ENCODE peak calls at places on chromosomes 13 and 19, in six cellular contexts. F, X, T, O, B and G are unnamed samples.

GRCh38 chr13:42807866-42808265 is 26.5 kb downstream of the FAM216B start:
- DNase-seq in F (peak; percentile 43), X (no peak), T (no peak), O (no peak), B (no peak), G (no peak)

GRCh38 chr19:38224014-38224862 is at the start of gene DPF1:
- DNase-seq in F (peak; percentile 69), X (peak; percentile 50), T (peak; percentile 59), O (peak; percentile 93), B (no peak), G (peak; percentile 97)

GRCh38 chr19:2381151-2381822 is 21.2 kb downstream of the TMPRSS9 start:
- DNase-seq in F (peak; percentile 84), X (no peak), T (no peak), O (no peak), B (no peak), G (no peak)

GRCh38 chr13:31225998-31226675 is 26.4 kb downstream of the B3GLCT start:
- DNase-seq in F (no peak), X (no peak), T (no peak), O (peak; percentile 28), B (no peak), G (no peak)

GRCh38 chr13:53104120-53104519 is 75.5 kb downstream of the OLFM4 start:
- DNase-seq in F (no peak), X (no peak), T (no peak), O (no peak), B (no peak), G (no peak)

GRCh38 chr19:41233748-41234240 is 14.8 kb downstream of the AXL start:
- DNase-seq in F (no peak), X (no peak), T (no peak), O (no peak), B (no peak), G (no peak)

GRCh38 chr13:96091164-96091931 is 1.4 kb downstream of the HS6ST3 start:
- DNase-seq in F (peak; percentile 5), X (peak; percentile 23), T (peak; percentile 24), O (peak; percentile 26), B (peak; percentile 49), G (peak; percentile 36)

GRCh38 chr13:30700364-30700763 is 35.0 kb upstream of the ALOX5AP start:
- DNase-seq in F (no peak), X (no peak), T (no peak), O (no peak), B (no peak), G (no peak)

GRCh38 chr19:6723108-6723618 is 2.7 kb upstream of the C3 start:
- DNase-seq in F (peak; percentile 52), X (no peak), T (no peak), O (no peak), B (peak; percentile 78), G (no peak)

GRCh38 chr13:33099860-33100259 is 83.6 kb downstream of the KL start:
- DNase-seq in F (no peak), X (no peak), T (no peak), O (no peak), B (no peak), G (no peak)

GRCh38 chr13:83752141-83752540 is 130.1 kb downstream of the SLITRK1 start:
- DNase-seq in F (peak; percentile 73), X (no peak), T (no peak), O (no peak), B (no peak), G (no peak)

GRCh38 chr13:54965881-54966280 is 1937.3 kb downstream of the OLFM4 start:
- DNase-seq in F (peak; percentile 6), X (no peak), T (no peak), O (no peak), B (no peak), G (no peak)
- TF ChIP-seq CTCF in F (no peak), X (no peak), T (no peak), O (no peak), B (no peak), G (no peak)

DNA sequence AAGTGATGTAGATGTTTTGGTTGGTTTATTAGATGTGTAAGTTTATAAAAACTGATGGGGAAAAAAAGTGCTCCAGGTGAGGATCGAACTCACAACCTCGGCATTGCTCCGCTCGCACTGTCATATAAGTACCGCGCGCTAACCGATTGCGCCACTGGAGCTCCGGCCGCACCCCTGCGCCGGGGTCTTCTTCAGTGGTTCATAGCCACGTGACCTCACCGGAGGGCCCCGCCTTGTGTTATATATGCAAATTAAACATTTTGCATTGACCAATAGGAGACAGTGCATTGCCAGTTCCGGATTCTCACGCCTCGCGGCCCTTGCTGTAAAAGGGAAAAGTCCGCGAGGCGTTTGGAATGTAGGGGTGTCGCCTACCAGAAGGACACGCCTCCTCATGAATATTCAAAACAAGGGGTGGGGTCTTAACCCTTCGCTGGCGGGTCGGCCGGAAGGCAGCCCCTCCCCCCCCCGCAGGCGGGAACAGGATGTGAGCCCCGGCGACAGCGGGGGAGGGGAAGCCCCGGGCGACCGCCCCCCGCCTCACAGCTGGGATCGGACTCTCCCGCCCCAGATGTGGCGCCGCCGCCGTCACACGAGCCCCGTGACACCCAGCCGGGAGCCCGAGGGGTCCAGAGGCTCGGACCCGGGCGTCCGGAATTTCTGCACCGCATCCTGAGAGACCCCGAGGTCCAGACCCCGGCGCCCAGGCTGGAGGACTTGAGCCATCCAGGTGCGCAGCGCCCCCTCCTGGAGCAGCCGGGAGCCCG is at the start of gene PLEKHG2:
- DNase-seq in F (peak; percentile 99), X (peak; percentile 94), T (peak; percentile 98), O (peak; percentile 98), B (peak; percentile 96), G (peak; percentile 99)
- TF ChIP-seq CTCF in F (peak; percentile 67), X (peak; percentile 68), T (peak; percentile 79), O (peak; percentile 91), B (peak; percentile 82), G (peak; percentile 54)

GRCh38 chr19:4624733-4625362 is 14.5 kb upstream of the TNFAIP8L1 start:
- DNase-seq in F (no peak), X (no peak), T (no peak), O (no peak), B (no peak), G (no peak)
- TF ChIP-seq CTCF in F (no peak), X (no peak), T (no peak), O (no peak), B (peak; percentile 27), G (peak; percentile 33)

GRCh38 chr13:61029064-61029463 is 386.6 kb downstream of the PCDH20 start:
- DNase-seq in F (no peak), X (no peak), T (no peak), O (no peak), B (no peak), G (no peak)
- TF ChIP-seq CTCF in F (no peak), X (no peak), T (no peak), O (no peak), B (no peak), G (no peak)

GRCh38 chr13:110712849-110713641 is 455 bp upstream of the ING1 start:
- DNase-seq in F (peak; percentile 99), X (peak; percentile 100), T (peak; percentile 99), O (peak; percentile 99), B (peak; percentile 99), G (peak; percentile 97)

GRCh38 chr13:110714798-110715394 is 1.4 kb downstream of the ING1 start:
- DNase-seq in F (peak; percentile 41), X (peak; percentile 70), T (peak; percentile 78), O (peak; percentile 53), B (peak; percentile 81), G (no peak)

GRCh38 chr13:110715395-110716234 is 2.1 kb downstream of the ING1 start:
- DNase-seq in F (peak; percentile 100), X (peak; percentile 97), T (peak; percentile 98), O (peak; percentile 97), B (peak; percentile 99), G (peak; percentile 98)

GRCh38 chr13:110713642-110713952 is at the start of gene ING1:
- DNase-seq in F (no peak), X (no peak), T (no peak), O (no peak), B (no peak), G (no peak)

GRCh38 chr13:110713981-110714797 is 689 bp downstream of the ING1 start:
- DNase-seq in F (peak; percentile 52), X (peak; percentile 53), T (peak; percentile 74), O (peak; percentile 52), B (peak; percentile 73), G (peak; percentile 70)
- TF ChIP-seq CTCF in F (no peak), X (no peak), T (no peak), O (no peak), B (no peak), G (no peak)

GRCh38 chr13:25018729-25019115 is 77.2 kb upstream of the PABPC3 start:
- DNase-seq in F (no peak), X (no peak), T (peak; percentile 53), O (no peak), B (no peak), G (no peak)
- TF ChIP-seq CTCF in F (no peak), X (no peak), T (no peak), O (no peak), B (no peak), G (no peak)

DNA sequence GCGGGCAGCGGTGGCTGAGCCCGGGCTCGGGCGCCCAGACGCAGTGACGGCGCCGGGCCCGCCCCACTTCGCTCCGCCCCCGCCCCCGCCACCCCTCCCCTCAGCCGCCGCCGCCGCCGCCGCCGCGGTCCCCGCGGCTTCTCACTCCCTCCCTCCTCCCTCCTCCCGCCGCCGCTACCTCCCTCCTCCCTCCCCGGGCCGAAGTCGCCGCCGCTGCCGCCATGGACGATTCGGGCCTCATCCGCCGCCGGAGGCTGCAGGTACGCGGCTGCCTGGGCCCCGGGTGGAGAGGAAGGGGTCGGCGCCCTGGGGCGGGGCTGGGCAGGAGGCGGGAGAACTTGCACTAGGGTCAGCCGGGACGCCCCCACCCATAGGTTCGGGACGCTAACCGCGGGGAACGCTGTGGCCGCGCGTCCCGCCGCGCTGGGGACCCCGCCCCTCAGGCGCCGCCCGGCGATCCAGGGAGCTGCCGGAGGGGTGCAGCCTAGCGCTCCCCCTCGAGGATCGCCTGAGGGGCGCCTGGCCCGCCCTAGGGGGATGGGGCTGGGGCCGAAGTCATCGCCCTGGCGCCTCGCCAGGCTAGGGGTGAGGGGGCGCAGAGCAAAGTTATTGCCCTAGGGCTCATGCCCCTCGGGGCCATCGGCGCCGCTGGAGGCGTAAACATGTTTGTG is 497 bp downstream of the RTBDN start:
- DNase-seq in F (no peak), X (peak; percentile 22), T (peak; percentile 57), O (no peak), B (no peak), G (peak; percentile 83)
- TF ChIP-seq CTCF in F (no peak), X (no peak), T (no peak), O (no peak), B (no peak), G (no peak)

GRCh38 chr13:58712191-58712590 is 1080.6 kb downstream of the PCDH17 start:
- DNase-seq in F (peak; percentile 9), X (no peak), T (no peak), O (no peak), B (no peak), G (no peak)
- TF ChIP-seq CTCF in F (no peak), X (no peak), T (no peak), O (no peak), B (no peak), G (no peak)